ENCODE peak calls at places on chromosomes 4 and X, in nine cellular contexts. D is OCI-LY7, J is neuronal stem cell, Z is IMR-90, Q is HCT116, Y is H9, T is A549, K is hepatocyte, E is endothelial cell of umbilical vein. H is an unnamed sample.

GRCh38 chr4:46508216-46508615 is 118.3 kb upstream of the GABRA2 start:
- DNase-seq in D (no peak), J (no peak), Z (no peak), Q (no peak), Y (no peak), T (no peak), K (no peak), E (no peak), H (no peak)

GRCh38 chrX:6667048-6667768 is 132.3 kb upstream of the VCX3A start:
- DNase-seq in D (peak), J (no peak), Z (no peak), Q (no peak), Y (no peak), T (no peak), K (no peak), E (no peak), H (no peak)

GRCh38 chrX:152845618-152846240 is 14.9 kb downstream of the NSDHL start:
- DNase-seq in D (no peak), J (no peak), Z (no peak), Q (no peak), Y (no peak), T (no peak), K (no peak), E (no peak), H (no peak)

GRCh38 chr4:18440527-18441215 is 419.1 kb upstream of the LCORL start:
- DNase-seq in D (no peak), J (no peak), Z (no peak), Q (no peak), Y (no peak), T (no peak), K (no peak), E (no peak), H (no peak)

GRCh38 chrX:357693-358471 is 28.8 kb downstream of the PPP2R3B start:
- DNase-seq in D (no peak), J (no peak), Z (peak), Q (no peak), Y (no peak), T (peak), K (no peak), E (peak), H (peak)

GRCh38 chr4:5051210-5051691 is at the start of gene STK32B:
- DNase-seq in D (no peak), J (peak), Z (peak), Q (no peak), Y (peak), T (peak), K (peak), E (peak), H (peak)

GRCh38 chrX:150575415-150575814 is 7.0 kb downstream of the MTM1 start:
- DNase-seq in D (no peak), J (no peak), Z (peak), Q (peak), Y (no peak), T (peak), K (peak), E (no peak), H (peak)

GRCh38 chr4:2296621-2297601 is 35.0 kb upstream of the MXD4 start:
- DNase-seq in D (peak), J (no peak), Z (no peak), Q (no peak), Y (peak), T (no peak), K (peak), E (no peak), H (no peak)

GRCh38 chrX:150163956-150164726 is 199.0 kb upstream of the MAMLD1 start:
- DNase-seq in D (no peak), J (no peak), Z (no peak), Q (no peak), Y (no peak), T (no peak), K (no peak), E (no peak), H (no peak)

GRCh38 chr4:102057122-102057521 is 266.6 kb downstream of the BANK1 start:
- DNase-seq in D (no peak), J (no peak), Z (no peak), Q (no peak), Y (no peak), T (no peak), K (no peak), E (no peak), H (no peak)

GRCh38 chr4:84215218-84215617 is 283.9 kb downstream of the NKX6-1 start:
- DNase-seq in D (no peak), J (no peak), Z (no peak), Q (no peak), Y (no peak), T (no peak), K (no peak), E (no peak), H (no peak)

GRCh38 chrX:19063030-19063429 is 59.2 kb downstream of the ADGRG2 start:
- DNase-seq in D (no peak), J (no peak), Z (peak), Q (no peak), Y (no peak), T (peak), K (no peak), E (no peak), H (peak)

GRCh38 chrX:20729421-20729820 is 462.7 kb upstream of the RPS6KA3 start:
- DNase-seq in D (no peak), J (no peak), Z (no peak), Q (no peak), Y (no peak), T (no peak), K (no peak), E (no peak), H (peak)

GRCh38 chrX:80550722-80551121 is 130.5 kb downstream of the TENT5D start:
- DNase-seq in D (peak), J (no peak), Z (no peak), Q (no peak), Y (peak), T (peak), K (no peak), E (no peak), H (peak)

GRCh38 chrX:28498658-28499057 is 88.6 kb upstream of the IL1RAPL1 start:
- DNase-seq in D (no peak), J (peak), Z (peak), Q (peak), Y (peak), T (no peak), K (peak), E (peak), H (no peak)

GRCh38 chr4:163330828-163331628 is 1.4 kb downstream of the NPY1R start:
- DNase-seq in D (no peak), J (no peak), Z (no peak), Q (no peak), Y (no peak), T (no peak), K (no peak), E (no peak), H (no peak)

GRCh38 chr4:116531870-116532269 is 553.5 kb downstream of the TRAM1L1 start:
- DNase-seq in D (peak), J (no peak), Z (no peak), Q (no peak), Y (no peak), T (no peak), K (no peak), E (peak), H (no peak)

GRCh38 chrX:39667746-39668507 is 429.8 kb downstream of the BCOR start:
- DNase-seq in D (no peak), J (no peak), Z (no peak), Q (no peak), Y (no peak), T (no peak), K (no peak), E (no peak), H (no peak)

GRCh38 chrX:118038614-118039365 is 77.8 kb downstream of the KLHL13 start:
- DNase-seq in D (no peak), J (no peak), Z (peak), Q (no peak), Y (no peak), T (no peak), K (no peak), E (no peak), H (no peak)

GRCh38 chr4:81069706-81070331 is 39.3 kb downstream of the BMP3 start:
- DNase-seq in D (peak), J (peak), Z (peak), Q (peak), Y (peak), T (peak), K (peak), E (peak), H (peak)

GRCh38 chrX:17580529-17581155 is 156.7 kb upstream of the SCML1 start:
- DNase-seq in D (no peak), J (no peak), Z (peak), Q (no peak), Y (no peak), T (no peak), K (peak), E (peak), H (peak)

GRCh38 chr4:8706221-8707044 is 113.9 kb downstream of the CPZ start:
- DNase-seq in D (no peak), J (no peak), Z (no peak), Q (no peak), Y (peak), T (no peak), K (no peak), E (no peak), H (no peak)

GRCh38 chrX:129636175-129636681 is 18.5 kb downstream of the APLN start:
- DNase-seq in D (no peak), J (no peak), Z (no peak), Q (no peak), Y (no peak), T (no peak), K (peak), E (no peak), H (peak)

GRCh38 chr4:153639556-153640475 is 44.3 kb upstream of the TLR2 start:
- DNase-seq in D (no peak), J (no peak), Z (no peak), Q (no peak), Y (no peak), T (no peak), K (no peak), E (no peak), H (no peak)

GRCh38 chr4:20358110-20358509 is 106.4 kb downstream of the SLIT2 start:
- DNase-seq in D (no peak), J (no peak), Z (no peak), Q (no peak), Y (no peak), T (no peak), K (no peak), E (no peak), H (no peak)

GRCh38 chr4:25399502-25399901 is 22.4 kb downstream of the ANAPC4 start:
- DNase-seq in D (no peak), J (no peak), Z (no peak), Q (no peak), Y (no peak), T (no peak), K (no peak), E (no peak), H (no peak)

GRCh38 chr4:6916587-6917444 is 7.2 kb downstream of the TBC1D14 start:
- DNase-seq in D (no peak), J (no peak), Z (no peak), Q (peak), Y (no peak), T (peak), K (peak), E (peak), H (peak)

GRCh38 chrX:72408885-72409284 is 103.2 kb upstream of the CITED1 start:
- DNase-seq in D (no peak), J (no peak), Z (no peak), Q (no peak), Y (no peak), T (no peak), K (no peak), E (no peak), H (no peak)

DNA sequence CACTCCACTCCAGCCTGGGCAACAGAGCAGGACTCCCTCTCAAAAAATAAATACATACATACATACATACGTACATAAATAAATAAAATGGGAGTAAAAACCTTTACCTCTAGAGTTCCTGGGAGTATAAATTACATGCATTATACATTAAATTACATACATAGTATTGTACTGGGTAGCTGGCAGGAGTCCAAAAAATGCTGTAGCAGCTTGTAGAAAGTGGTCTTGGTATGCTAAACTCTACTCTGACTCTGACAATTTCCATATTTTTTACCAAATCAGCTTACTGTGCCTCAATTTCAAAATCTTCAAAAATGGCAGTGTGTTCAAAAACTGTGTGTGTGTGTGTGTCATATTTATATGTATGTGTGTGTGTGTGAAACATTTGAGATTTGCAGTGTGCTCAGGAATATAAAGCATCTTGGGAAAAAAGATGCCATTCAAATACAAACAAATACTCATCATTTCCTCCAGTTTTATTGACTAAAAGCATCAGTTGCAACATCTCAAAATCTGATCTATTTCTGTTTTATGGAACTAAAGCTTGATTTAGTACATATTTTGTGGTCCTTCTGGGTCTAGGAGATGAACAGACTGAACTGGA is 171.7 kb downstream of the SHROOM3 start:
- DNase-seq in D (no peak), J (no peak), Z (no peak), Q (no peak), Y (no peak), T (no peak), K (peak), E (no peak), H (peak)
- H3K4me2 ChIP-seq in D (no peak), J (no peak), Z (no peak), Q (no peak), Y (no peak), T (no peak), K (no peak), E (no peak), H (peak)

GRCh38 chrX:119970574-119970973 is 27.0 kb upstream of the NKAP start:
- DNase-seq in D (no peak), J (no peak), Z (no peak), Q (no peak), Y (no peak), T (no peak), K (no peak), E (no peak), H (no peak)

GRCh38 chrX:119971184-119971583 is 27.6 kb upstream of the NKAP start:
- DNase-seq in D (no peak), J (no peak), Z (no peak), Q (no peak), Y (no peak), T (no peak), K (no peak), E (no peak), H (no peak)
- H3K4me2 ChIP-seq in D (no peak), J (no peak), Z (no peak), Q (no peak), Y (no peak), T (no peak), K (no peak), E (no peak), H (no peak)

GRCh38 chr4:141275834-141276233 is 55.1 kb downstream of the ZNF330 start:
- DNase-seq in D (no peak), J (no peak), Z (peak), Q (no peak), Y (no peak), T (no peak), K (no peak), E (peak), H (peak)
- H3K4me2 ChIP-seq in D (no peak), J (no peak), Z (peak), Q (no peak), Y (no peak), T (no peak), K (no peak), E (no peak), H (peak)

GRCh38 chr4:10589808-10590207 is 94.8 kb downstream of the CLNK start:
- DNase-seq in D (no peak), J (no peak), Z (peak), Q (no peak), Y (no peak), T (no peak), K (peak), E (no peak), H (peak)
- H3K4me2 ChIP-seq in D (no peak), J (no peak), Z (no peak), Q (no peak), Y (no peak), T (no peak), K (no peak), E (no peak), H (no peak)

GRCh38 chrX:96181571-96181970 is 503.1 kb upstream of the DIAPH2 start:
- DNase-seq in D (no peak), J (no peak), Z (no peak), Q (no peak), Y (peak), T (no peak), K (no peak), E (no peak), H (no peak)
- H3K4me2 ChIP-seq in D (no peak), J (no peak), Z (no peak), Q (no peak), Y (no peak), T (no peak), K (no peak), E (no peak), H (no peak)

GRCh38 chr4:124481123-124481522 is 231.4 kb downstream of the ANKRD50 start:
- DNase-seq in D (no peak), J (no peak), Z (no peak), Q (no peak), Y (no peak), T (no peak), K (no peak), E (no peak), H (no peak)

GRCh38 chr4:124483043-124483906 is 229.3 kb downstream of the ANKRD50 start:
- DNase-seq in D (no peak), J (peak), Z (peak), Q (no peak), Y (peak), T (no peak), K (peak), E (peak), H (no peak)

GRCh38 chr4:124486423-124486822 is 226.1 kb downstream of the ANKRD50 start:
- DNase-seq in D (no peak), J (no peak), Z (no peak), Q (peak), Y (no peak), T (peak), K (no peak), E (no peak), H (no peak)

GRCh38 chr4:124484940-124485339 is 227.6 kb downstream of the ANKRD50 start:
- DNase-seq in D (no peak), J (no peak), Z (no peak), Q (no peak), Y (no peak), T (no peak), K (no peak), E (no peak), H (no peak)

DNA sequence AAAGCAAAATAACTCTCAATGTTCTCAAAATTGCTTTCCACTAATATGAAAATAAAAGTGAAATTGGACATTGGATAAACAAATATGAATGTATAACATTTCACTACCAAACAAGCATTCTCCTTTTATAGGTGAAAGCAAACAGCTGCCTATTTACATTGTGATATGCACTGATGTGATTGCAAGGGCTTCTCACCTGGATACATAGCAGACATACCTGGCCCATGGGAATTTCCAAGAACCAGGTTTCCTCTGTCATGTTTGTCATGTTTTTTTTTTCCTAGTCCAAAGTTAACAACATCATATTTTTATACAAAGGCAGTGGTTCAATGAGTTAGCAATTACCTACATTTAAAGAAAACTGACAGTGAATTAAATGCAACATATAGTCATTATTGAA is 228.5 kb downstream of the ANKRD50 start:
- DNase-seq in D (no peak), J (no peak), Z (no peak), Q (no peak), Y (no peak), T (no peak), K (peak), E (no peak), H (no peak)
- H3K4me2 ChIP-seq in D (no peak), J (no peak), Z (no peak), Q (no peak), Y (no peak), T (no peak), K (peak), E (no peak), H (no peak)

DNA sequence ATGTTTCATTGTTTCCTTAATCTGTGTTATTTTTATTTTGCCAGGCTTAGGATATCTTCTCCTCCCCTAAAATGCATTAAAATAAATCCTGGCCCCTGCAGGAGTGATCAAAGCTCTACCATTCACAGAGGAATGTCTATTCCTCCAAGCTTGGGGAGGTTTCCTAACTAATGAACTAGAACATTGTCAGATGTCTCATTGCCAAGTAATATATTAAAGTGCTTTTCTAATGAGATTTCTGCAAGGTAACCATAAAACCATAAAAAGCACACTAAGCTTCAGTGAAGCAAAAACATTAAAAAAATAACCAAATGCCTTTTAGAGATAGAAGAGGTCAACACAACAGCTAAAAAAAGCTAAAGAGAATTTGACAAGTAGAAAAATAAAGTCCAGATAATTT is 34.8 kb downstream of the IGFBP7 start:
- DNase-seq in D (no peak), J (no peak), Z (no peak), Q (no peak), Y (no peak), T (no peak), K (no peak), E (no peak), H (no peak)
- H3K4me2 ChIP-seq in D (no peak), J (no peak), Z (no peak), Q (no peak), Y (no peak), T (peak), K (no peak), E (no peak), H (peak)

DNA sequence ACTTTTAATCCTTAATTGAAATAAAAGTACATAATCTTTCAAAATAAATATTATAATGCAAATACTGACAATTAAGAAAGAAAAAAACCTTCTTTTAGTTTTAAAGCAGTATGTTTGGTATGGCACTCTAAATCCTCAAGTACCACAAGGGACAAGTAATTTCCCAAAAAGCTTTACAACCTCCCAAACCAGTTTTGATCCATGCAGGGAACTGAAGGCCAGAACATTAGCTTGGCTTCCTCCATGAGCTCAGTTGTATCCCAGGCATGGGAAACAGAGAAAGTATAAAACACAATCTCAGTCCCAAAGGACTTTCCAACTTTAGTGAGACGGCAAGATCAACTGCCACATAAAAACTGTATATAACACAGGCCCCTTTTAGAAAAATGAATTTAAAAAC is 82.2 kb downstream of the ZNF330 start:
- DNase-seq in D (no peak), J (no peak), Z (no peak), Q (no peak), Y (no peak), T (no peak), K (no peak), E (no peak), H (no peak)
- H3K4me2 ChIP-seq in D (no peak), J (no peak), Z (no peak), Q (no peak), Y (no peak), T (no peak), K (no peak), E (no peak), H (no peak)

H was measured in GM23248.